ENCODE peak calls at places on chromosomes 16 and 17, in seven cellular contexts. M is Panc1, I is lower lobe of right lung, Q is cardiac muscle cell, X is breast epithelium, H is thoracic aorta, S is fibroblast of lung. L is an unnamed sample.

GRCh38 chr16:72357860-72358259 is 185.9 kb upstream of the PMFBP1 start:
- DNase-seq in M (no peak), I (no peak), Q (peak; percentile 69), X (no peak), H (no peak), S (peak; percentile 6), L (no peak)

GRCh38 chr17:44198721-44199552 is 747 bp downstream of the ATXN7L3 start:
- DNase-seq in M (no peak), I (peak; percentile 82), Q (peak; percentile 62), X (peak; percentile 64), H (no peak), S (peak; percentile 30), L (no peak)

GRCh38 chr17:44792276-44792675 is 33.5 kb downstream of the ADAM11 start:
- DNase-seq in M (no peak), I (no peak), Q (peak; percentile 35), X (no peak), H (no peak), S (peak; percentile 73), L (no peak)

GRCh38 chr16:54473201-54473993 is 186.8 kb upstream of the IRX3 start:
- DNase-seq in M (no peak), I (no peak), Q (no peak), X (no peak), H (no peak), S (no peak), L (no peak)

GRCh38 chr16:50619702-50620491 is 61.2 kb downstream of the SNX20 start:
- DNase-seq in M (no peak), I (no peak), Q (no peak), X (no peak), H (no peak), S (no peak), L (no peak)

GRCh38 chr17:76715462-76715830 is 4.7 kb upstream of the MXRA7 start:
- DNase-seq in M (no peak), I (no peak), Q (no peak), X (no peak), H (no peak), S (no peak), L (no peak)

GRCh38 chr17:8253801-8254200 is 4.7 kb downstream of the PFAS start:
- DNase-seq in M (no peak), I (no peak), Q (peak; percentile 8), X (no peak), H (no peak), S (peak; percentile 2), L (no peak)

GRCh38 chr16:57775661-57776469 is 26.4 kb downstream of the KIFC3 start:
- DNase-seq in M (no peak), I (no peak), Q (peak; percentile 21), X (no peak), H (no peak), S (no peak), L (no peak)

GRCh38 chr16:59651662-59652061 is 917.5 kb upstream of the GOT2 start:
- DNase-seq in M (no peak), I (no peak), Q (no peak), X (no peak), H (no peak), S (no peak), L (no peak)

GRCh38 chr17:59466943-59467801 is 98.2 kb upstream of the DHX40 start:
- DNase-seq in M (no peak), I (no peak), Q (no peak), X (no peak), H (no peak), S (no peak), L (no peak)

GRCh38 chr16:87392823-87393679 is 915 bp downstream of the MAP1LC3B start:
- DNase-seq in M (no peak), I (peak; percentile 78), Q (peak; percentile 48), X (peak; percentile 56), H (no peak), S (peak; percentile 59), L (peak; percentile 25)
- H3K27ac ChIP-seq in M (peak overlapping the region; percentile 81), I (peak overlapping the region; percentile 99), Q (peak overlapping the region; percentile 95), X (peak overlapping the region; percentile 100), H (peak overlapping the region; percentile 84), S (peak overlapping the region; percentile 76), L (no peak overlapping the region)

GRCh38 chr16:12539185-12539929 is 264.3 kb downstream of the CPPED1 start:
- DNase-seq in M (no peak), I (no peak), Q (no peak), X (no peak), H (no peak), S (peak; percentile 77), L (no peak)
- H3K27ac ChIP-seq in M (no peak overlapping the region), I (no peak overlapping the region), Q (no peak overlapping the region), X (no peak overlapping the region), H (no peak overlapping the region), S (no peak overlapping the region), L (no peak overlapping the region)

GRCh38 chr17:19812407-19812806 is 55.3 kb downstream of the ULK2 start:
- DNase-seq in M (no peak), I (no peak), Q (peak; percentile 7), X (no peak), H (no peak), S (no peak), L (no peak)
- H3K27ac ChIP-seq in M (no peak overlapping the region), I (no peak overlapping the region), Q (no peak overlapping the region), X (no peak overlapping the region), H (no peak overlapping the region), S (no peak overlapping the region), L (peak overlapping the region; percentile 36)

GRCh38 chr16:81932668-81933067 is 78.6 kb downstream of the SDR42E1 start:
- DNase-seq in M (no peak), I (no peak), Q (no peak), X (no peak), H (no peak), S (no peak), L (no peak)

GRCh38 chr16:81931927-81932326 is 79.3 kb downstream of the SDR42E1 start:
- DNase-seq in M (no peak), I (no peak), Q (no peak), X (no peak), H (no peak), S (no peak), L (no peak)

GRCh38 chr16:81928975-81929374 is 82.3 kb downstream of the SDR42E1 start:
- DNase-seq in M (no peak), I (peak; percentile 77), Q (no peak), X (no peak), H (no peak), S (no peak), L (no peak)

GRCh38 chr16:81927561-81928185 is 83.6 kb downstream of the SDR42E1 start:
- DNase-seq in M (no peak), I (no peak), Q (no peak), X (no peak), H (no peak), S (no peak), L (no peak)

GRCh38 chr16:81929841-81930240 is 81.4 kb downstream of the SDR42E1 start:
- DNase-seq in M (no peak), I (no peak), Q (no peak), X (no peak), H (no peak), S (no peak), L (no peak)
- H3K27ac ChIP-seq in M (no peak overlapping the region), I (no peak overlapping the region), Q (no peak overlapping the region), X (no peak overlapping the region), H (no peak overlapping the region), S (no peak overlapping the region), L (no peak overlapping the region)